ENCODE peak calls at places on chromosomes 5 and 9, in ten cellular contexts. One of them, this sample, is unnamed.

GRCh38 chr5:176466245-176466871 is 18.2 kb downstream of the FAF2 start:
- DNase-seq in esophagus muscularis mucosa: no peak
- DNase-seq in HepG2: peak; percentile 56
- DNase-seq in ovary: no peak
- DNase-seq in stomach: no peak
- DNase-seq in A549: peak; percentile 61
- DNase-seq in K562: no peak
- DNase-seq in H1: no peak
- DNase-seq in transverse colon: no peak
- DNase-seq in sigmoid colon: no peak
- DNase-seq in this sample: peak; percentile 11

GRCh38 chr5:168656633-168657032 is 77.5 kb upstream of the PANK3 start:
- DNase-seq in esophagus muscularis mucosa: no peak
- DNase-seq in HepG2: no peak
- DNase-seq in ovary: no peak
- DNase-seq in stomach: no peak
- DNase-seq in A549: no peak
- DNase-seq in K562: no peak
- DNase-seq in H1: no peak
- DNase-seq in transverse colon: no peak
- DNase-seq in sigmoid colon: no peak
- DNase-seq in this sample: peak; percentile 52

GRCh38 chr9:136289651-136290507 is 14.0 kb downstream of the CCDC187 start:
- DNase-seq in esophagus muscularis mucosa: no peak
- DNase-seq in HepG2: no peak
- DNase-seq in ovary: no peak
- DNase-seq in stomach: no peak
- DNase-seq in A549: peak; percentile 54
- DNase-seq in K562: no peak
- DNase-seq in H1: no peak
- DNase-seq in transverse colon: no peak
- DNase-seq in sigmoid colon: no peak
- DNase-seq in this sample: no peak

GRCh38 chr5:32312194-32312681 is 501 bp downstream of the MTMR12 start:
- DNase-seq in esophagus muscularis mucosa: no peak
- DNase-seq in HepG2: no peak
- DNase-seq in ovary: peak; percentile 86
- DNase-seq in stomach: peak; percentile 77
- DNase-seq in A549: peak; percentile 37
- DNase-seq in K562: peak; percentile 49
- DNase-seq in H1: no peak
- DNase-seq in transverse colon: peak; percentile 80
- DNase-seq in sigmoid colon: peak; percentile 93
- DNase-seq in this sample: peak; percentile 47

GRCh38 chr9:137668203-137668602 is 49.4 kb downstream of the EHMT1 start:
- DNase-seq in esophagus muscularis mucosa: no peak
- DNase-seq in HepG2: no peak
- DNase-seq in ovary: no peak
- DNase-seq in stomach: no peak
- DNase-seq in A549: no peak
- DNase-seq in K562: no peak
- DNase-seq in H1: no peak
- DNase-seq in transverse colon: no peak
- DNase-seq in sigmoid colon: no peak
- DNase-seq in this sample: no peak

GRCh38 chr9:114824130-114824529 is 18.3 kb upstream of the TNFSF15 start:
- DNase-seq in esophagus muscularis mucosa: no peak
- DNase-seq in HepG2: no peak
- DNase-seq in ovary: no peak
- DNase-seq in stomach: no peak
- DNase-seq in A549: no peak
- DNase-seq in K562: no peak
- DNase-seq in H1: no peak
- DNase-seq in transverse colon: no peak
- DNase-seq in sigmoid colon: no peak
- DNase-seq in this sample: no peak

GRCh38 chr5:173197375-173197891 is 37.6 kb downstream of the NKX2-5 start:
- DNase-seq in esophagus muscularis mucosa: no peak
- DNase-seq in HepG2: no peak
- DNase-seq in ovary: no peak
- DNase-seq in stomach: no peak
- DNase-seq in A549: no peak
- DNase-seq in K562: no peak
- DNase-seq in H1: no peak
- DNase-seq in transverse colon: no peak
- DNase-seq in sigmoid colon: no peak
- DNase-seq in this sample: no peak

GRCh38 chr5:1562599-1562998 is 38.8 kb upstream of the LPCAT1 start:
- DNase-seq in esophagus muscularis mucosa: no peak
- DNase-seq in HepG2: no peak
- DNase-seq in ovary: no peak
- DNase-seq in stomach: peak; percentile 18
- DNase-seq in A549: no peak
- DNase-seq in K562: no peak
- DNase-seq in H1: no peak
- DNase-seq in transverse colon: no peak
- DNase-seq in sigmoid colon: no peak
- DNase-seq in this sample: no peak

GRCh38 chr9:111069233-111069632 is 31.0 kb upstream of the LPAR1 start:
- DNase-seq in esophagus muscularis mucosa: no peak
- DNase-seq in HepG2: no peak
- DNase-seq in ovary: no peak
- DNase-seq in stomach: no peak
- DNase-seq in A549: no peak
- DNase-seq in K562: no peak
- DNase-seq in H1: no peak
- DNase-seq in transverse colon: no peak
- DNase-seq in sigmoid colon: no peak
- DNase-seq in this sample: no peak

GRCh38 chr5:157611571-157612067 is 36.0 kb upstream of the ADAM19 start:
- DNase-seq in esophagus muscularis mucosa: no peak
- DNase-seq in HepG2: no peak
- DNase-seq in ovary: no peak
- DNase-seq in stomach: no peak
- DNase-seq in A549: no peak
- DNase-seq in K562: no peak
- DNase-seq in H1: no peak
- DNase-seq in transverse colon: no peak
- DNase-seq in sigmoid colon: no peak
- DNase-seq in this sample: no peak

DNA sequence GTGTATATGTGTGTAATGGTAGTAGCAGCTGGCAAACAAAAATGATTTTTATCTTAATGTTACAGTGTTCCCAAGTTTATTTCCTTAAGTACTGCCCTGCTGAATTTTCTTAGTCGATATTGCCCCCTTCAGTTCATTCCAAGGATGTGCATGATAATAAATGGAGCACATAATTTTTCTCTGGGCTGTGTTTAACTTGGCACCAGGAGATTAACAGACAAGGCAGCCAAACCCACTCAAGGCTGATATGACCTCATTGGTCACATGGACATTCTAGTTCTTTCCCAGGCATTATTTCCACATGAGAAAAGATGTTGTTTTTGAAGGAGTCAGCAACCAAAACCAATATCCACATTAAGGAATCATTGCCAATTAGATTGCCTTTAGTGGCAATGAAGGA is 61.8 kb downstream of the COX7C start:
- DNase-seq in esophagus muscularis mucosa: no peak
- DNase-seq in HepG2: peak; percentile 45
- DNase-seq in ovary: no peak
- DNase-seq in stomach: peak; percentile 29
- DNase-seq in A549: peak; percentile 67
- DNase-seq in K562: peak; percentile 13
- DNase-seq in H1: no peak
- DNase-seq in transverse colon: no peak
- DNase-seq in sigmoid colon: peak; percentile 67
- DNase-seq in this sample: peak; percentile 17
- TF ChIP-seq CTCF in esophagus muscularis mucosa: peak; percentile 56
- TF ChIP-seq CTCF in HepG2: peak; percentile 67
- TF ChIP-seq CTCF in ovary: no peak
- TF ChIP-seq CTCF in stomach: peak; percentile 34
- TF ChIP-seq CTCF in A549: peak; percentile 69
- TF ChIP-seq CTCF in K562: peak; percentile 78
- TF ChIP-seq CTCF in H1: no peak
- TF ChIP-seq CTCF in transverse colon: peak; percentile 52
- TF ChIP-seq CTCF in sigmoid colon: peak; percentile 65
- TF ChIP-seq CTCF in this sample: peak; percentile 51

DNA sequence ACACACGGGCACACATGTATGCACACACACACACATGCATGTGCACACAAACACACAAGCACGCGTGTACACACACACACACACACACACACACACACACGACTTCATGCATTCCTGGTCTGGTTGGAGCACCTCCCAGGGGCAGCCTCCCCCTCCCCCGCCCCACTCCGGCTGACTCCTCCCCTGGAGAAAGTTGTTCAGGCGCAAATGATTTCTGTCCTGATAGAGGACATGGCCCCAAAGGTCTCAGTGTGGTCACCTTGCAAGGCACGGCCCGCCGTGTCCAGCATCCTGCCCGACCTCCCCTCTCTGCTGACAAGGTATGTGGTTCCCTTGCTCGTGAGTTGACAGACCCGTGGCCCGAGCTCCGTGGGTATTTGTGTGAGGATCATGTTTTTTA is 64.1 kb upstream of the SARDH start:
- DNase-seq in esophagus muscularis mucosa: no peak
- DNase-seq in HepG2: no peak
- DNase-seq in ovary: no peak
- DNase-seq in stomach: no peak
- DNase-seq in A549: no peak
- DNase-seq in K562: no peak
- DNase-seq in H1: no peak
- DNase-seq in transverse colon: no peak
- DNase-seq in sigmoid colon: no peak
- DNase-seq in this sample: no peak
- H3K4me1 ChIP-seq in esophagus muscularis mucosa: no peaks in the 10 kb centered on the region
- H3K4me1 ChIP-seq in HepG2: peaks cover 26% of the 10 kb centered on the region
- H3K4me1 ChIP-seq in ovary: no peaks in the 10 kb centered on the region
- H3K4me1 ChIP-seq in stomach: no peaks in the 10 kb centered on the region
- H3K4me1 ChIP-seq in A549: no peaks in the 10 kb centered on the region
- H3K4me1 ChIP-seq in K562: no peaks in the 10 kb centered on the region
- H3K4me1 ChIP-seq in H1: no peaks in the 10 kb centered on the region
- H3K4me1 ChIP-seq in transverse colon: no peaks in the 10 kb centered on the region
- H3K4me1 ChIP-seq in sigmoid colon: no peaks in the 10 kb centered on the region
- H3K4me1 ChIP-seq in this sample: peaks cover 5% of the 10 kb centered on the region

GRCh38 chr5:89268460-89268859 is 385.5 kb upstream of the MEF2C start:
- DNase-seq in esophagus muscularis mucosa: no peak
- DNase-seq in HepG2: no peak
- DNase-seq in ovary: no peak
- DNase-seq in stomach: no peak
- DNase-seq in A549: no peak
- DNase-seq in K562: no peak
- DNase-seq in H1: no peak
- DNase-seq in transverse colon: peak; percentile 12
- DNase-seq in sigmoid colon: no peak
- DNase-seq in this sample: no peak
- TF ChIP-seq EP300 in esophagus muscularis mucosa: no peak
- TF ChIP-seq EP300 in HepG2: no peak
- TF ChIP-seq EP300 in ovary: no peak
- TF ChIP-seq EP300 in stomach: no peak
- TF ChIP-seq EP300 in A549: no peak
- TF ChIP-seq EP300 in K562: no peak
- TF ChIP-seq EP300 in H1: no peak
- TF ChIP-seq EP300 in transverse colon: no peak
- TF ChIP-seq EP300 in sigmoid colon: no peak
- TF ChIP-seq EP300 in this sample: no peak

DNA sequence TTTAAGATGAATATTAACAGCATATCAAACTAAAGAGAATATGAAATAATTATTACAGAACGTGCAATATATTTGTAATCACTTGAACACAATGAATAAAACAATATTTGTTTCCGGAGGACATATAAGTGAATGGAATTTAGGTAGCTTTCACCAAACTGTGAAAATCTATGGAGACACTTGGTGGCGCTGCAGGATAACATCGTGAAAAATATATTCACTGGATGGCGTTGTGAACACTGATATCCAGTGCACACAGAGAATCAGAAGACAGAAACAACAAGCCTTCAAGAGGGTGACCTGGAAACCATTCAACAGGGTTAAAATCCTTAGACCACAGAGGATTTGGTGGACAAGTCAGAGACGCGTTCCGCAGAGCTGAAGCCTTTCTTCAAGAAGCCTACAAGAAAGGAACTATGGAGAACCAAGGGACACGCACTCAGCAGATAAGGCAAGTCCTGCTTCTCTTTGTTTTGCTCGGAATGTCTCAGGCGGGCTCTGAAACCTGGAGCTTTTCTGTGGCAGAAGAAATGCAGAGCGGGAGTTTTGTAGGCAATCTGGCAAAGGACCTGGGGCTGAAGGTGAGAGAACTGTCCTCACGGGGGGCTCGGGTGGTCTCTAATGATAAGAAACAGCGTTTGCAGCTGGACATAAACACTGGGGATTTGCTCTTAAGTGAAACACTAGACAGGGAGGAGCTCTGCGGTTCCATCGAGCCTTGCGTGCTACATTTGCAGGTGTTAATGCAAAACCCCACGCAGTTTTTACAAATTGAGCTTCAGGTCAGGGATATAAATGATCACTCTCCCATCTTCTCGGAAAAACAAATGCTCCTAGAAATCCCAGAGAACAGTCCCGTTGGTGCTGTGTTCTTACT is at the start of gene PCDHB11:
- DNase-seq in esophagus muscularis mucosa: no peak
- DNase-seq in HepG2: peak; percentile 6
- DNase-seq in ovary: no peak
- DNase-seq in stomach: no peak
- DNase-seq in A549: peak; percentile 39
- DNase-seq in K562: no peak
- DNase-seq in H1: no peak
- DNase-seq in transverse colon: no peak
- DNase-seq in sigmoid colon: no peak
- DNase-seq in this sample: no peak
- TF ChIP-seq CTCF in esophagus muscularis mucosa: no peak
- TF ChIP-seq CTCF in HepG2: peak; percentile 60
- TF ChIP-seq CTCF in ovary: no peak
- TF ChIP-seq CTCF in stomach: no peak
- TF ChIP-seq CTCF in A549: peak; percentile 38
- TF ChIP-seq CTCF in K562: peak; percentile 42
- TF ChIP-seq CTCF in H1: no peak
- TF ChIP-seq CTCF in transverse colon: peak; percentile 6
- TF ChIP-seq CTCF in sigmoid colon: no peak
- TF ChIP-seq CTCF in this sample: no peak

DNA sequence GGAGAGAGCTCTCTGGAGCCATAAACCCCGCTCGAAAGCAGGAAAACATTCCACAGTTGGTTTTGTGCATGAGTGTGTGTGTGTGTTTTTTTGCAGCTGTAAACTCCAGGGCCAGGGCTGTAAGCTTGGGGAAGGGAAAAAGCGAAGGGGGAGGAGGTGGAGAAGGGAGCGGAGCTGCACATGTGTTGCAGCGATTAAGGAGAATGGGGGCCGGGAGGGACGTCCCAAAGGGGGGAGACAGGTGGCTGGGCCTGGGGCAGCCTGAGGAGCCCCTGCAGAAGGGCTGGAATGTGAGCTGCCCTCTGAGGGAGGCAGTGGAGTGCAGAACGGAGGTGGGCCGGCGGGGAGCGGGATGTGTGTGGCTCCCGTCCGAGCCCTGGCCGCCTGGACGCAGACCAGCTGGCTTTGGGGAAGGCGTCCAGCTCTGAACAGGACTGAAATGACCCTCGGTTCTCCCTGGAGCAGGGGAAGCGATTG is 2.7 kb upstream of the MYMK start:
- DNase-seq in esophagus muscularis mucosa: no peak
- DNase-seq in HepG2: no peak
- DNase-seq in ovary: peak; percentile 89
- DNase-seq in stomach: no peak
- DNase-seq in A549: no peak
- DNase-seq in K562: no peak
- DNase-seq in H1: no peak
- DNase-seq in transverse colon: no peak
- DNase-seq in sigmoid colon: peak; percentile 84
- DNase-seq in this sample: no peak
- H3K4me1 ChIP-seq in esophagus muscularis mucosa: peaks cover 38% of the 10 kb centered on the region
- H3K4me1 ChIP-seq in HepG2: peaks cover 34% of the 10 kb centered on the region
- H3K4me1 ChIP-seq in ovary: peaks cover 17% of the 10 kb centered on the region
- H3K4me1 ChIP-seq in stomach: peaks cover 8% of the 10 kb centered on the region
- H3K4me1 ChIP-seq in A549: peaks cover 5% of the 10 kb centered on the region
- H3K4me1 ChIP-seq in K562: no peaks in the 10 kb centered on the region
- H3K4me1 ChIP-seq in H1: peaks cover 33% of the 10 kb centered on the region
- H3K4me1 ChIP-seq in transverse colon: peaks cover 25% of the 10 kb centered on the region
- H3K4me1 ChIP-seq in sigmoid colon: peaks cover 27% of the 10 kb centered on the region
- H3K4me1 ChIP-seq in this sample: no peaks in the 10 kb centered on the region